ENCODE peak calls at places on chromosomes 13 and 19, in eight cellular contexts. One of them, this sample, is unnamed.

GRCh38 chr13:112457485-112457884 is 81.3 kb downstream of the SPACA7 start:
- DNase-seq in left cardiac atrium: no peak
- DNase-seq in anterior cingulate cortex: no peak
- DNase-seq in ELR: no peak
- DNase-seq in IMR-90: no peak
- DNase-seq in colonic mucosa: peak; percentile 7
- DNase-seq in activated T-helper 2 cell treated with anti-CD3 and anti-CD28 coated beads, Interferon-gamma antibody, Interleukin-2, Interleukin-4, amounts not matched to agents 10 μg/mL and 5 μg/mL and 100 μg/mL, durations not matched to agents 14 hours and 24 hours and 36 hours: no peak
- DNase-seq in A549: no peak
- DNase-seq in this sample: no peak

GRCh38 chr19:7868326-7868670 is 5.9 kb downstream of the PRR36 start:
- DNase-seq in activated T-helper 2 cell treated with anti-CD3 and anti-CD28 coated beads, Interferon-gamma antibody, Interleukin-2, Interleukin-4, amounts not matched to agents 10 μg/mL and 5 μg/mL and 100 μg/mL, durations not matched to agents 14 hours and 24 hours and 36 hours: no peak
- DNase-seq in colonic mucosa: no peak
- DNase-seq in left cardiac atrium: no peak
- DNase-seq in IMR-90: no peak
- DNase-seq in A549: no peak
- DNase-seq in anterior cingulate cortex: no peak
- DNase-seq in ELR: peak; percentile 33
- DNase-seq in this sample: peak; percentile 21

GRCh38 chr13:80477641-80478443 is 136.9 kb upstream of the SPRY2 start:
- DNase-seq in activated T-helper 2 cell treated with anti-CD3 and anti-CD28 coated beads, Interferon-gamma antibody, Interleukin-2, Interleukin-4, amounts not matched to agents 10 μg/mL and 5 μg/mL and 100 μg/mL, durations not matched to agents 14 hours and 24 hours and 36 hours: no peak
- DNase-seq in ELR: no peak
- DNase-seq in IMR-90: no peak
- DNase-seq in left cardiac atrium: no peak
- DNase-seq in A549: no peak
- DNase-seq in anterior cingulate cortex: no peak
- DNase-seq in colonic mucosa: no peak
- DNase-seq in this sample: no peak

GRCh38 chr19:4988770-4989251 is 19.9 kb downstream of the KDM4B start:
- DNase-seq in A549: no peak
- DNase-seq in activated T-helper 2 cell treated with anti-CD3 and anti-CD28 coated beads, Interferon-gamma antibody, Interleukin-2, Interleukin-4, amounts not matched to agents 10 μg/mL and 5 μg/mL and 100 μg/mL, durations not matched to agents 14 hours and 24 hours and 36 hours: no peak
- DNase-seq in left cardiac atrium: peak; percentile 83
- DNase-seq in ELR: peak; percentile 92
- DNase-seq in colonic mucosa: no peak
- DNase-seq in anterior cingulate cortex: no peak
- DNase-seq in IMR-90: peak; percentile 88
- DNase-seq in this sample: peak; percentile 92

GRCh38 chr13:21638319-21639282 is 32.3 kb upstream of the FGF9 start:
- DNase-seq in ELR: peak; percentile 41
- DNase-seq in IMR-90: peak; percentile 4
- DNase-seq in colonic mucosa: peak; percentile 51
- DNase-seq in activated T-helper 2 cell treated with anti-CD3 and anti-CD28 coated beads, Interferon-gamma antibody, Interleukin-2, Interleukin-4, amounts not matched to agents 10 μg/mL and 5 μg/mL and 100 μg/mL, durations not matched to agents 14 hours and 24 hours and 36 hours: no peak
- DNase-seq in anterior cingulate cortex: no peak
- DNase-seq in A549: peak; percentile 15
- DNase-seq in left cardiac atrium: no peak
- DNase-seq in this sample: peak; percentile 20

GRCh38 chr19:6925801-6926751 is 38.7 kb downstream of the ADGRE1 start:
- DNase-seq in IMR-90: no peak
- DNase-seq in anterior cingulate cortex: no peak
- DNase-seq in left cardiac atrium: no peak
- DNase-seq in ELR: peak; percentile 29
- DNase-seq in colonic mucosa: no peak
- DNase-seq in A549: peak; percentile 46
- DNase-seq in activated T-helper 2 cell treated with anti-CD3 and anti-CD28 coated beads, Interferon-gamma antibody, Interleukin-2, Interleukin-4, amounts not matched to agents 10 μg/mL and 5 μg/mL and 100 μg/mL, durations not matched to agents 14 hours and 24 hours and 36 hours: peak; percentile 17
- DNase-seq in this sample: peak; percentile 30

GRCh38 chr19:56324425-56324824 is 9.8 kb upstream of the ZSCAN5A start:
- DNase-seq in left cardiac atrium: no peak
- DNase-seq in A549: no peak
- DNase-seq in IMR-90: no peak
- DNase-seq in colonic mucosa: no peak
- DNase-seq in anterior cingulate cortex: no peak
- DNase-seq in activated T-helper 2 cell treated with anti-CD3 and anti-CD28 coated beads, Interferon-gamma antibody, Interleukin-2, Interleukin-4, amounts not matched to agents 10 μg/mL and 5 μg/mL and 100 μg/mL, durations not matched to agents 14 hours and 24 hours and 36 hours: no peak
- DNase-seq in ELR: no peak
- DNase-seq in this sample: no peak

GRCh38 chr19:48739835-48740704 is at the start of gene RASIP1:
- DNase-seq in A549: no peak
- DNase-seq in ELR: no peak
- DNase-seq in left cardiac atrium: peak; percentile 87
- DNase-seq in anterior cingulate cortex: no peak
- DNase-seq in activated T-helper 2 cell treated with anti-CD3 and anti-CD28 coated beads, Interferon-gamma antibody, Interleukin-2, Interleukin-4, amounts not matched to agents 10 μg/mL and 5 μg/mL and 100 μg/mL, durations not matched to agents 14 hours and 24 hours and 36 hours: no peak
- DNase-seq in colonic mucosa: no peak
- DNase-seq in IMR-90: no peak
- DNase-seq in this sample: no peak

GRCh38 chr19:56015756-56016155 is 29.2 kb downstream of the NLRP5 start:
- DNase-seq in A549: no peak
- DNase-seq in ELR: peak; percentile 13
- DNase-seq in colonic mucosa: no peak
- DNase-seq in IMR-90: no peak
- DNase-seq in activated T-helper 2 cell treated with anti-CD3 and anti-CD28 coated beads, Interferon-gamma antibody, Interleukin-2, Interleukin-4, amounts not matched to agents 10 μg/mL and 5 μg/mL and 100 μg/mL, durations not matched to agents 14 hours and 24 hours and 36 hours: no peak
- DNase-seq in left cardiac atrium: no peak
- DNase-seq in anterior cingulate cortex: no peak
- DNase-seq in this sample: no peak

GRCh38 chr19:18390075-18390909 is 4.3 kb downstream of the GDF15 start:
- DNase-seq in anterior cingulate cortex: no peak
- DNase-seq in A549: no peak
- DNase-seq in ELR: no peak
- DNase-seq in colonic mucosa: no peak
- DNase-seq in left cardiac atrium: no peak
- DNase-seq in activated T-helper 2 cell treated with anti-CD3 and anti-CD28 coated beads, Interferon-gamma antibody, Interleukin-2, Interleukin-4, amounts not matched to agents 10 μg/mL and 5 μg/mL and 100 μg/mL, durations not matched to agents 14 hours and 24 hours and 36 hours: no peak
- DNase-seq in IMR-90: no peak
- DNase-seq in this sample: no peak

GRCh38 chr19:31149306-31149975 is 199.8 kb downstream of the TSHZ3 start:
- DNase-seq in left cardiac atrium: no peak
- DNase-seq in A549: no peak
- DNase-seq in activated T-helper 2 cell treated with anti-CD3 and anti-CD28 coated beads, Interferon-gamma antibody, Interleukin-2, Interleukin-4, amounts not matched to agents 10 μg/mL and 5 μg/mL and 100 μg/mL, durations not matched to agents 14 hours and 24 hours and 36 hours: no peak
- DNase-seq in colonic mucosa: no peak
- DNase-seq in anterior cingulate cortex: no peak
- DNase-seq in ELR: no peak
- DNase-seq in IMR-90: peak; percentile 8
- DNase-seq in this sample: no peak

GRCh38 chr13:109704771-109705628 is 81.4 kb downstream of the IRS2 start:
- DNase-seq in left cardiac atrium: peak; percentile 58
- DNase-seq in colonic mucosa: peak; percentile 55
- DNase-seq in anterior cingulate cortex: no peak
- DNase-seq in A549: peak; percentile 22
- DNase-seq in ELR: no peak
- DNase-seq in IMR-90: no peak
- DNase-seq in activated T-helper 2 cell treated with anti-CD3 and anti-CD28 coated beads, Interferon-gamma antibody, Interleukin-2, Interleukin-4, amounts not matched to agents 10 μg/mL and 5 μg/mL and 100 μg/mL, durations not matched to agents 14 hours and 24 hours and 36 hours: no peak
- DNase-seq in this sample: no peak

GRCh38 chr13:69970521-69970920 is 137.1 kb upstream of the ATXN8OS start:
- DNase-seq in colonic mucosa: no peak
- DNase-seq in IMR-90: no peak
- DNase-seq in activated T-helper 2 cell treated with anti-CD3 and anti-CD28 coated beads, Interferon-gamma antibody, Interleukin-2, Interleukin-4, amounts not matched to agents 10 μg/mL and 5 μg/mL and 100 μg/mL, durations not matched to agents 14 hours and 24 hours and 36 hours: no peak
- DNase-seq in left cardiac atrium: no peak
- DNase-seq in ELR: peak; percentile 58
- DNase-seq in anterior cingulate cortex: no peak
- DNase-seq in A549: no peak
- DNase-seq in this sample: no peak

GRCh38 chr13:47875206-47875605 is 125.9 kb downstream of the SUCLA2 start:
- DNase-seq in colonic mucosa: no peak
- DNase-seq in ELR: no peak
- DNase-seq in A549: no peak
- DNase-seq in anterior cingulate cortex: no peak
- DNase-seq in IMR-90: no peak
- DNase-seq in activated T-helper 2 cell treated with anti-CD3 and anti-CD28 coated beads, Interferon-gamma antibody, Interleukin-2, Interleukin-4, amounts not matched to agents 10 μg/mL and 5 μg/mL and 100 μg/mL, durations not matched to agents 14 hours and 24 hours and 36 hours: no peak
- DNase-seq in left cardiac atrium: no peak
- DNase-seq in this sample: no peak

GRCh38 chr19:16678498-16678897 is 17.6 kb downstream of the TMEM38A start:
- DNase-seq in left cardiac atrium: no peak
- DNase-seq in A549: no peak
- DNase-seq in activated T-helper 2 cell treated with anti-CD3 and anti-CD28 coated beads, Interferon-gamma antibody, Interleukin-2, Interleukin-4, amounts not matched to agents 10 μg/mL and 5 μg/mL and 100 μg/mL, durations not matched to agents 14 hours and 24 hours and 36 hours: no peak
- DNase-seq in IMR-90: no peak
- DNase-seq in ELR: peak; percentile 26
- DNase-seq in anterior cingulate cortex: no peak
- DNase-seq in colonic mucosa: no peak
- DNase-seq in this sample: peak; percentile 40

GRCh38 chr19:48671456-48671995 is 1.3 kb downstream of the NTN5 start:
- DNase-seq in ELR: no peak
- DNase-seq in colonic mucosa: no peak
- DNase-seq in anterior cingulate cortex: no peak
- DNase-seq in IMR-90: no peak
- DNase-seq in activated T-helper 2 cell treated with anti-CD3 and anti-CD28 coated beads, Interferon-gamma antibody, Interleukin-2, Interleukin-4, amounts not matched to agents 10 μg/mL and 5 μg/mL and 100 μg/mL, durations not matched to agents 14 hours and 24 hours and 36 hours: no peak
- DNase-seq in left cardiac atrium: no peak
- DNase-seq in A549: no peak
- DNase-seq in this sample: no peak

GRCh38 chr13:53068841-53069520 is 40.4 kb downstream of the OLFM4 start:
- DNase-seq in ELR: no peak
- DNase-seq in left cardiac atrium: no peak
- DNase-seq in colonic mucosa: no peak
- DNase-seq in IMR-90: no peak
- DNase-seq in activated T-helper 2 cell treated with anti-CD3 and anti-CD28 coated beads, Interferon-gamma antibody, Interleukin-2, Interleukin-4, amounts not matched to agents 10 μg/mL and 5 μg/mL and 100 μg/mL, durations not matched to agents 14 hours and 24 hours and 36 hours: no peak
- DNase-seq in anterior cingulate cortex: no peak
- DNase-seq in A549: no peak
- DNase-seq in this sample: no peak

This sample was measured in EL.